ENCODE peak calls at places on chromosome 11, in five cellular contexts. D is psoas muscle, I is foreskin keratinocyte, M is fibroblast of mammary gland, O is Daoy. Y is an unnamed sample.

GRCh38 chr11:8656291-8656690 is 26.2 kb downstream of the TRIM66 start:
- DNase-seq in D (no peak), O (no peak), M (no peak), I (no peak), Y (no peak)

GRCh38 chr11:3171931-3172560 is 6.9 kb upstream of the OSBPL5 start:
- DNase-seq in D (no peak), M (no peak), O (peak; percentile 1), I (no peak), Y (no peak)

GRCh38 chr11:11940551-11940950 is 67.9 kb downstream of the DKK3 start:
- DNase-seq in D (no peak), I (no peak), M (no peak), O (no peak), Y (no peak)

GRCh38 chr11:61670626-61671025 is 9.6 kb upstream of the DAGLA start:
- DNase-seq in D (no peak), I (no peak), M (no peak), O (no peak), Y (no peak)

GRCh38 chr11:7576671-7577225 is 62.9 kb downstream of the PPFIBP2 start:
- DNase-seq in O (no peak), I (no peak), M (peak; percentile 56), D (peak; percentile 39), Y (no peak)

GRCh38 chr11:123251656-123252344 is 56.8 kb upstream of the CLMP start:
- DNase-seq in D (peak; percentile 71), M (peak; percentile 80), O (no peak), I (no peak), Y (no peak)

GRCh38 chr11:62921573-62922188 is 518 bp upstream of the CHRM1 start:
- DNase-seq in D (no peak), I (no peak), O (peak; percentile 64), M (peak; percentile 7), Y (no peak)

GRCh38 chr11:35785287-35786167 is 123.0 kb downstream of the TRIM44 start:
- DNase-seq in I (no peak), O (no peak), M (no peak), D (no peak), Y (no peak)

GRCh38 chr11:2700415-2701211 is 819 bp upstream of the KCNQ1OT1 start:
- DNase-seq in M (peak; percentile 13), D (peak; percentile 81), O (peak; percentile 65), I (no peak), Y (no peak)

GRCh38 chr11:94134651-94135512 is 6.2 kb downstream of the PANX1 start:
- DNase-seq in O (peak; percentile 92), D (peak; percentile 86), M (peak; percentile 93), I (peak; percentile 81), Y (no peak)

GRCh38 chr11:33779849-33780528 is 5.7 kb upstream of the FBXO3 start:
- DNase-seq in D (no peak), O (peak; percentile 56), I (no peak), M (peak; percentile 77), Y (no peak)

GRCh38 chr11:63619967-63620366 is 5.7 kb upstream of the PLAAT3 start:
- DNase-seq in D (no peak), M (no peak), O (no peak), I (no peak), Y (no peak)

GRCh38 chr11:69370984-69371709 is 77.2 kb downstream of the MYEOV start:
- DNase-seq in O (no peak), D (peak; percentile 7), M (no peak), I (no peak), Y (no peak)

GRCh38 chr11:133064152-133064877 is 468.0 kb downstream of the OPCML start:
- DNase-seq in M (peak; percentile 9), O (peak; percentile 90), I (no peak), D (peak; percentile 70), Y (no peak)

GRCh38 chr11:130872102-130872501 is 44.2 kb downstream of the SNX19 start:
- DNase-seq in O (no peak), M (no peak), D (no peak), I (no peak), Y (no peak)

GRCh38 chr11:111736191-111736590 is 30.0 kb downstream of the PPP2R1B start:
- DNase-seq in M (peak; percentile 78), D (peak; percentile 37), I (no peak), O (peak; percentile 41), Y (no peak)

GRCh38 chr11:114684636-114685035 is 6.3 kb downstream of the NXPE2 start:
- DNase-seq in O (no peak), M (peak; percentile 4), D (no peak), I (no peak), Y (no peak)

GRCh38 chr11:7605544-7605943 is 67.8 kb downstream of the CYB5R2 start:
- DNase-seq in M (no peak), D (no peak), I (peak; percentile 55), O (peak; percentile 79), Y (no peak)

GRCh38 chr11:6604081-6604626 is 580 bp downstream of the ILK start:
- DNase-seq in I (peak; percentile 24), M (peak; percentile 65), O (peak; percentile 50), D (no peak), Y (peak; percentile 41)

GRCh38 chr11:450809-451451 is 851 bp downstream of the PTDSS2 start:
- DNase-seq in D (peak; percentile 54), O (peak; percentile 72), I (peak; percentile 32), M (peak; percentile 56), Y (peak; percentile 72)

GRCh38 chr11:2899080-2899783 is 13.7 kb upstream of the CDKN1C start:
- DNase-seq in M (no peak), O (peak; percentile 56), I (no peak), D (no peak), Y (no peak)

GRCh38 chr11:107969219-107969618 is 39.5 kb upstream of the CUL5 start:
- DNase-seq in O (no peak), M (peak; percentile 3), D (no peak), I (no peak), Y (no peak)

GRCh38 chr11:118290923-118291322 is 13.6 kb upstream of the CD3E start:
- DNase-seq in I (no peak), M (peak; percentile 17), D (no peak), O (peak; percentile 33), Y (peak; percentile 22)

GRCh38 chr11:115201121-115201792 is 303.0 kb downstream of the CADM1 start:
- DNase-seq in D (no peak), I (no peak), M (peak; percentile 0), O (peak; percentile 81), Y (no peak)

GRCh38 chr11:113470233-113470632 is 5.0 kb downstream of the DRD2 start:
- DNase-seq in M (no peak), I (no peak), D (no peak), O (no peak), Y (no peak)

GRCh38 chr11:12842933-12843636 is 166.0 kb upstream of the RASSF10 start:
- DNase-seq in M (peak; percentile 48), I (no peak), O (peak; percentile 85), D (no peak), Y (no peak)

GRCh38 chr11:34028407-34028804 is 23.1 kb upstream of the CAPRIN1 start:
- DNase-seq in I (no peak), M (peak; percentile 22), D (peak; percentile 23), O (no peak), Y (no peak)

GRCh38 chr11:72454791-72455190 is 20.5 kb upstream of the CLPB start:
- DNase-seq in I (no peak), O (no peak), D (no peak), M (no peak), Y (no peak)

GRCh38 chr11:35842958-35843357 is 100.9 kb upstream of the LDLRAD3 start:
- DNase-seq in O (no peak), D (no peak), I (no peak), M (no peak), Y (no peak)

GRCh38 chr11:17402486-17402885 is 14.0 kb upstream of the KCNJ11 start:
- DNase-seq in O (no peak), I (no peak), M (no peak), D (no peak), Y (no peak)

GRCh38 chr11:103175461-103176129 is 66.4 kb downstream of the DYNC2H1 start:
- DNase-seq in O (no peak), D (no peak), M (no peak), I (no peak), Y (no peak)

GRCh38 chr11:108912587-108912986 is 247.7 kb downstream of the DDX10 start:
- DNase-seq in O (no peak), D (no peak), M (peak; percentile 42), I (no peak), Y (no peak)

GRCh38 chr11:89235121-89235520 is 57.4 kb downstream of the TYR start:
- DNase-seq in M (no peak), D (no peak), O (no peak), I (no peak), Y (no peak)

Y was measured in T-helper 1 cell.